ENCODE peak calls at places on chromosomes 5 and 9, in eight cellular contexts. One of them, this sample, is unnamed. For H3K9me3, the result is how much of the 10 kb centered on the place peaks cover.

GRCh38 chr5:124986667-124987066 is 240.2 kb upstream of the ZNF608 start:
- DNase-seq in stomach: no peak
- DNase-seq in T-helper 17 cell: no peak
- DNase-seq in IMR-90: no peak
- DNase-seq in uterus: no peak
- DNase-seq in heart left ventricle: no peak
- DNase-seq in GM23248: no peak
- DNase-seq in pancreas: no peak
- DNase-seq in this sample: no peak

GRCh38 chr9:133972041-133972970 is 19.8 kb downstream of the VAV2 start:
- DNase-seq in T-helper 17 cell: no peak
- DNase-seq in GM23248: no peak
- DNase-seq in IMR-90: no peak
- DNase-seq in pancreas: no peak
- DNase-seq in heart left ventricle: no peak
- DNase-seq in uterus: peak
- DNase-seq in stomach: no peak
- DNase-seq in this sample: peak

GRCh38 chr9:130884542-130885421 is 11.8 kb downstream of the QRFP start:
- DNase-seq in stomach: no peak
- DNase-seq in GM23248: no peak
- DNase-seq in IMR-90: no peak
- DNase-seq in pancreas: no peak
- DNase-seq in heart left ventricle: no peak
- DNase-seq in T-helper 17 cell: no peak
- DNase-seq in uterus: no peak
- DNase-seq in this sample: no peak

GRCh38 chr5:15687401-15687800 is 187.4 kb downstream of the FBXL7 start:
- DNase-seq in IMR-90: no peak
- DNase-seq in pancreas: no peak
- DNase-seq in stomach: no peak
- DNase-seq in GM23248: no peak
- DNase-seq in uterus: no peak
- DNase-seq in heart left ventricle: no peak
- DNase-seq in T-helper 17 cell: no peak
- DNase-seq in this sample: no peak

GRCh38 chr5:167839065-167839464 is 452.4 kb upstream of the WWC1 start:
- DNase-seq in GM23248: peak
- DNase-seq in pancreas: no peak
- DNase-seq in T-helper 17 cell: no peak
- DNase-seq in heart left ventricle: no peak
- DNase-seq in IMR-90: no peak
- DNase-seq in stomach: no peak
- DNase-seq in uterus: no peak
- DNase-seq in this sample: no peak

GRCh38 chr5:66653380-66653779 is 57.2 kb downstream of the MAST4 start:
- DNase-seq in heart left ventricle: no peak
- DNase-seq in IMR-90: peak
- DNase-seq in uterus: no peak
- DNase-seq in pancreas: no peak
- DNase-seq in GM23248: peak
- DNase-seq in stomach: no peak
- DNase-seq in T-helper 17 cell: no peak
- DNase-seq in this sample: no peak

GRCh38 chr9:116566677-116567488 is 120.2 kb upstream of the TRIM32 start:
- DNase-seq in stomach: peak
- DNase-seq in IMR-90: peak
- DNase-seq in heart left ventricle: no peak
- DNase-seq in T-helper 17 cell: no peak
- DNase-seq in pancreas: peak
- DNase-seq in GM23248: peak
- DNase-seq in uterus: no peak
- DNase-seq in this sample: no peak

GRCh38 chr5:110099562-110099961 is 409.8 kb downstream of the MAN2A1 start:
- DNase-seq in uterus: no peak
- DNase-seq in GM23248: no peak
- DNase-seq in T-helper 17 cell: no peak
- DNase-seq in stomach: no peak
- DNase-seq in IMR-90: no peak
- DNase-seq in heart left ventricle: no peak
- DNase-seq in pancreas: no peak
- DNase-seq in this sample: no peak

GRCh38 chr5:85479849-85480248 is 1095.2 kb upstream of the EDIL3 start:
- DNase-seq in GM23248: no peak
- DNase-seq in IMR-90: no peak
- DNase-seq in pancreas: no peak
- DNase-seq in heart left ventricle: no peak
- DNase-seq in T-helper 17 cell: no peak
- DNase-seq in stomach: no peak
- DNase-seq in uterus: no peak
- DNase-seq in this sample: no peak

GRCh38 chr5:109619661-109620060 is 70.1 kb upstream of the MAN2A1 start:
- DNase-seq in heart left ventricle: no peak
- DNase-seq in T-helper 17 cell: no peak
- DNase-seq in uterus: no peak
- DNase-seq in stomach: no peak
- DNase-seq in pancreas: no peak
- DNase-seq in GM23248: no peak
- DNase-seq in IMR-90: no peak
- DNase-seq in this sample: no peak

GRCh38 chr9:136545065-136545965 is 533 bp downstream of the NOTCH1 start:
- DNase-seq in IMR-90: no peak
- DNase-seq in stomach: no peak
- DNase-seq in T-helper 17 cell: peak
- DNase-seq in heart left ventricle: no peak
- DNase-seq in pancreas: peak
- DNase-seq in GM23248: peak
- DNase-seq in uterus: peak
- DNase-seq in this sample: no peak

GRCh38 chr5:103021310-103021709 is 98.6 kb downstream of the GIN1 start:
- DNase-seq in heart left ventricle: no peak
- DNase-seq in pancreas: no peak
- DNase-seq in T-helper 17 cell: no peak
- DNase-seq in GM23248: no peak
- DNase-seq in IMR-90: peak
- DNase-seq in stomach: no peak
- DNase-seq in uterus: no peak
- DNase-seq in this sample: no peak

GRCh38 chr5:114358329-114358728 is 3.5 kb upstream of the KCNN2 start:
- DNase-seq in stomach: no peak
- DNase-seq in GM23248: no peak
- DNase-seq in IMR-90: peak
- DNase-seq in pancreas: no peak
- DNase-seq in T-helper 17 cell: no peak
- DNase-seq in heart left ventricle: no peak
- DNase-seq in uterus: no peak
- DNase-seq in this sample: no peak

GRCh38 chr5:141245250-141245717 is at the start of gene PCDHB15:
- DNase-seq in GM23248: peak
- DNase-seq in IMR-90: no peak
- DNase-seq in pancreas: peak
- DNase-seq in uterus: peak
- DNase-seq in heart left ventricle: peak
- DNase-seq in stomach: no peak
- DNase-seq in T-helper 17 cell: no peak
- DNase-seq in this sample: no peak
- H3K9me3 ChIP-seq in GM23248: under half
- H3K9me3 ChIP-seq in IMR-90: under half
- H3K9me3 ChIP-seq in pancreas: under half
- H3K9me3 ChIP-seq in uterus: half or more
- H3K9me3 ChIP-seq in heart left ventricle: under half
- H3K9me3 ChIP-seq in stomach: half or more
- H3K9me3 ChIP-seq in T-helper 17 cell: under half
- H3K9me3 ChIP-seq in this sample: half or more

GRCh38 chr9:122661416-122661815 is at the start of gene OR1L1:
- DNase-seq in T-helper 17 cell: no peak
- DNase-seq in pancreas: no peak
- DNase-seq in GM23248: no peak
- DNase-seq in IMR-90: no peak
- DNase-seq in stomach: no peak
- DNase-seq in uterus: no peak
- DNase-seq in heart left ventricle: no peak
- DNase-seq in this sample: no peak

GRCh38 chr9:122656378-122656777 is 1.0 kb downstream of the OR1B1 start:
- DNase-seq in T-helper 17 cell: no peak
- DNase-seq in heart left ventricle: no peak
- DNase-seq in pancreas: no peak
- DNase-seq in GM23248: no peak
- DNase-seq in IMR-90: no peak
- DNase-seq in uterus: no peak
- DNase-seq in stomach: no peak
- DNase-seq in this sample: no peak

DNA sequence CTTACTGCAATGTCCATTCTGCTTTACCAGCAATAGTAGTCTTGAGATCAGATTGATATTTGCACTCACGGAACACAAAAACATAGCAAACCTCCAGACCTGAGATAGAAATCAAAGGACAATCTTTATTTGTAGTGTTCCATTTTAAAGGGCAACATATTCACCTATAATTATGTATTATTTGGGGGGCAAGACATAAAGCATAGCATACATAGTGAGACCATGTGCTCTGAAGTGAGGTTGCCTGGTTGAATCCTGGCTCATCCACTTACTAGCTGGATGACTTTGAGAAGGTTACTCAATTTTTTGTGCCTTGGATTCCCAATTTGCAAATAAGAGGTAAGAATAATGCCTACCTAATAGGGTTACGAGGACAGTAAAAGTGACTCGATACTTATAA is at the start of gene OR1B1:
- DNase-seq in pancreas: no peak
- DNase-seq in heart left ventricle: no peak
- DNase-seq in GM23248: no peak
- DNase-seq in IMR-90: no peak
- DNase-seq in uterus: no peak
- DNase-seq in T-helper 17 cell: no peak
- DNase-seq in stomach: no peak
- DNase-seq in this sample: no peak
- H3K9me3 ChIP-seq in pancreas: under half
- H3K9me3 ChIP-seq in heart left ventricle: under half
- H3K9me3 ChIP-seq in GM23248: under half
- H3K9me3 ChIP-seq in IMR-90: under half
- H3K9me3 ChIP-seq in uterus: under half
- H3K9me3 ChIP-seq in T-helper 17 cell: under half
- H3K9me3 ChIP-seq in stomach: under half
- H3K9me3 ChIP-seq in this sample: under half

GRCh38 chr9:5144217-5144616 is 41.2 kb downstream of the INSL6 start:
- DNase-seq in GM23248: no peak
- DNase-seq in heart left ventricle: no peak
- DNase-seq in uterus: no peak
- DNase-seq in stomach: no peak
- DNase-seq in pancreas: no peak
- DNase-seq in IMR-90: no peak
- DNase-seq in T-helper 17 cell: no peak
- DNase-seq in this sample: no peak
- H3K9me3 ChIP-seq in GM23248: under half
- H3K9me3 ChIP-seq in heart left ventricle: under half
- H3K9me3 ChIP-seq in uterus: under half
- H3K9me3 ChIP-seq in stomach: under half
- H3K9me3 ChIP-seq in pancreas: under half
- H3K9me3 ChIP-seq in IMR-90: under half
- H3K9me3 ChIP-seq in T-helper 17 cell: under half
- H3K9me3 ChIP-seq in this sample: under half

DNA sequence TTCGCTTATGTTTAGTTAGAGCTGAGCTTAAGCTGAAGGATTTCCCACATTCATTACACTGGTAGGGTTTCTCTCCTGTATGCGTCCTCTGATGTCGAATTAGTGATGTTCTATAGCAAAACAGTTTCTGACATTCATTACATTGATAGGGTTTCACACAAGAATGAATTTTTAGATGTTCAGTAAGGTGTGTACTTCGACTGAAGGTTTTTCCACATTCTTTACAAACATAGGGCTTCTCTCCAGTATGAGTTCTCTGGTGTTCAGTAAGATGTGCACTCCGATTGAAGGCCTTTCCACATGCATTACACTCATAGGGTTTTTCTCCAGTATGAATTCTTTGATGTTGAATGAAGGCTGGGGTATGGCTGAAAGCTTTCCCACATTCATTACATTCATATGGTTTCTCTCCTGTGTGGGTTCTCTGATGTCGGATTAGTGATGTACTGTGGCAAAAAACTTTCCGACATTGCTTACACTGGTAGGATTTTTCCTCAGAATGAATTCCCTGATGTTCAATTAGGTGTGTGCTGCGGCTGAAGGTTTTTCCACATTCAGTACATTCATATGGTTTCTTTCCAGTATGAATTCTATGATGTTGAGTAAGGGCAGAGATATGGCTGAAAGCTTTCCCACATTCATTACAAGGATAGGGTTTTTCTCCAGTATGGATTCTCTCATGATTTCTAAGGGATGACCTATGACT is 14.6 kb downstream of the ZNF883 start:
- DNase-seq in heart left ventricle: no peak
- DNase-seq in uterus: no peak
- DNase-seq in GM23248: peak
- DNase-seq in stomach: no peak
- DNase-seq in IMR-90: no peak
- DNase-seq in pancreas: no peak
- DNase-seq in T-helper 17 cell: no peak
- DNase-seq in this sample: no peak
- H3K9me3 ChIP-seq in heart left ventricle: under half
- H3K9me3 ChIP-seq in uterus: under half
- H3K9me3 ChIP-seq in GM23248: under half
- H3K9me3 ChIP-seq in stomach: half or more
- H3K9me3 ChIP-seq in IMR-90: under half
- H3K9me3 ChIP-seq in pancreas: under half
- H3K9me3 ChIP-seq in T-helper 17 cell: under half
- H3K9me3 ChIP-seq in this sample: half or more

DNA sequence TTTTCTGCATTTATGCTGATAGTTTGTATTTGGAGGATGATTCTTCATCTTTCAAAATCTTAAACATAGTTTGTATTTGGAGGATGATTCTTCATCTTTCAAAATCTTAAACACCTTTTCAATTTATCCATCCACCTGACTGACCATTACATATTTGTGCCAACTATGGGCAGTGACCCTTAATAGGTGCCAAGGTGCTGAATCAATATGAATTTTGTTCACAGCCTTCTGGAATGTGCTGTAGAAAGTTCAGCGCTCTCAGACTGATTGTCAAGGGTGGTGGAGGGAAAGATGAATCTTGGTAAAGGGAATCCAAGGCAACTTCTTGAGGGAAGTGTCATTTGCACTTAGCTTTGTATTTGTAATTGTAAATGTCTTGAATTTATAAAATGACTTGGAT is 18.1 kb downstream of the ZNF618 start:
- DNase-seq in pancreas: no peak
- DNase-seq in IMR-90: no peak
- DNase-seq in uterus: no peak
- DNase-seq in heart left ventricle: no peak
- DNase-seq in stomach: no peak
- DNase-seq in GM23248: no peak
- DNase-seq in T-helper 17 cell: no peak
- DNase-seq in this sample: no peak
- H3K9me3 ChIP-seq in pancreas: under half
- H3K9me3 ChIP-seq in IMR-90: under half
- H3K9me3 ChIP-seq in uterus: under half
- H3K9me3 ChIP-seq in heart left ventricle: under half
- H3K9me3 ChIP-seq in stomach: under half
- H3K9me3 ChIP-seq in GM23248: under half
- H3K9me3 ChIP-seq in T-helper 17 cell: under half
- H3K9me3 ChIP-seq in this sample: under half